ENCODE peak calls at places on chromosomes 6 and 20, in four cellular contexts. Q is activated naive CD4-positive, alpha-beta T cell; Z is endothelial cell; I is CD8-positive, alpha-beta T cell. C is an unnamed sample.

GRCh38 chr6:14759976-14760672 is 485.7 kb upstream of the JARID2 start:
- DNase-seq in Z (no peak), I (no peak), Q (no peak), C (no peak)

GRCh38 chr6:112215901-112216300 is 38.5 kb downstream of the LAMA4 start:
- DNase-seq in Z (no peak), Q (no peak), I (no peak), C (no peak)

GRCh38 chr6:24935753-24936152 is at the start of gene RIPOR2:
- DNase-seq in I (peak; percentile 71), Z (peak; percentile 52), Q (no peak), C (peak; percentile 62)

GRCh38 chr6:165515963-165516624 is 146.9 kb downstream of the PDE10A start:
- DNase-seq in Q (no peak), I (no peak), Z (no peak), C (no peak)

GRCh38 chr20:34817801-34818200 is 7.7 kb downstream of the NCOA6 start:
- DNase-seq in I (no peak), Z (no peak), Q (no peak), C (no peak)

GRCh38 chr6:106468935-106469334 is 108.4 kb downstream of the CRYBG1 start:
- DNase-seq in Z (no peak), Q (no peak), I (no peak), C (no peak)

GRCh38 chr20:57287007-57287810 is 20.8 kb upstream of the BMP7 start:
- DNase-seq in I (no peak), Q (no peak), Z (no peak), C (no peak)

GRCh38 chr6:137736048-137736846 is 130.8 kb upstream of the TNFAIP3 start:
- DNase-seq in Z (no peak), I (peak; percentile 11), Q (no peak), C (no peak)

GRCh38 chr6:22467645-22468044 is 101.7 kb upstream of the HDGFL1 start:
- DNase-seq in Z (no peak), I (no peak), Q (no peak), C (no peak)

GRCh38 chr6:95511404-95511803 is 65.9 kb upstream of the MANEA start:
- DNase-seq in I (no peak), Q (no peak), Z (no peak), C (no peak)

GRCh38 chr6:157194643-157195042 is 128.7 kb downstream of the TMEM242 start:
- DNase-seq in Q (no peak), Z (no peak), I (no peak), C (no peak)

GRCh38 chr20:36686504-36686903 is 40.5 kb upstream of the SLA2 start:
- DNase-seq in Z (no peak), I (no peak), Q (no peak), C (no peak)

GRCh38 chr20:36847710-36848040 is 28.3 kb upstream of the TLDC2 start:
- DNase-seq in I (no peak), Z (no peak), Q (no peak), C (no peak)

GRCh38 chr6:7587631-7588100 is 2.3 kb upstream of the SNRNP48 start:
- DNase-seq in Z (no peak), I (no peak), Q (no peak), C (no peak)

GRCh38 chr6:26571592-26572296 is 25.0 kb upstream of the ABT1 start:
- DNase-seq in Z (peak; percentile 66), I (no peak), Q (no peak), C (peak; percentile 80)

GRCh38 chr6:106254636-106255035 is 70.9 kb downstream of the ATG5 start:
- DNase-seq in I (no peak), Q (no peak), Z (no peak), C (no peak)

GRCh38 chr20:1310087-1310486 is 18.9 kb downstream of the SDCBP2 start:
- DNase-seq in Z (no peak), Q (no peak), I (no peak), C (no peak)

GRCh38 chr6:68468244-68468884 is 166.7 kb upstream of the ADGRB3 start:
- DNase-seq in Q (no peak), Z (peak; percentile 32), I (no peak), C (no peak)

GRCh38 chr6:113122060-113122459 is 735.1 kb upstream of the MARCKS start:
- DNase-seq in Q (no peak), I (no peak), Z (peak; percentile 5), C (no peak)

GRCh38 chr6:88972504-88973423 is 9.3 kb upstream of the RNGTT start:
- DNase-seq in Q (no peak), Z (no peak), I (no peak), C (no peak)

GRCh38 chr6:7401103-7401502 is 11.5 kb downstream of the RIOK1 start:
- DNase-seq in Z (no peak), Q (no peak), I (no peak), C (no peak)

C was measured in ecto neural progenitor cell.